ENCODE peak calls at places on chromosomes 3 and 15, in nine cellular contexts. G is HL-60, J is psoas muscle, Z is thoracic aorta, L is ovary, C is body of pancreas, O is GM12865, A is spleen, E is AG10803. D is an unnamed sample.

GRCh38 chr3:185089343-185089742 is 63.5 kb downstream of the C3orf70 start:
- DNase-seq in G (no peak), J (no peak), Z (no peak), L (no peak), C (no peak), O (no peak), A (no peak), E (peak), D (no peak)

GRCh38 chr15:48456126-48456525 is 124.9 kb downstream of the DUT start:
- DNase-seq in G (no peak), J (no peak), Z (no peak), L (no peak), C (no peak), O (no peak), A (no peak), E (no peak), D (peak)

GRCh38 chr3:46882377-46883015 is 5.0 kb downstream of the PTH1R start:
- DNase-seq in G (no peak), J (no peak), Z (no peak), L (peak), C (no peak), O (peak), A (no peak), E (no peak), D (no peak)

GRCh38 chr3:149670742-149671492 is 13.1 kb upstream of the WWTR1 start:
- DNase-seq in G (no peak), J (no peak), Z (no peak), L (no peak), C (no peak), O (peak), A (no peak), E (peak), D (no peak)

GRCh38 chr3:176521531-176522175 is 675.6 kb downstream of the TBL1XR1 start:
- DNase-seq in G (no peak), J (no peak), Z (no peak), L (no peak), C (no peak), O (no peak), A (no peak), E (peak), D (peak)

GRCh38 chr3:129966876-129967275 is 7.6 kb upstream of the TRH start:
- DNase-seq in G (no peak), J (no peak), Z (no peak), L (no peak), C (no peak), O (no peak), A (no peak), E (no peak), D (no peak)

GRCh38 chr3:172346161-172346560 is 102.1 kb downstream of the GHSR start:
- DNase-seq in G (no peak), J (no peak), Z (no peak), L (no peak), C (no peak), O (no peak), A (no peak), E (no peak), D (no peak)

GRCh38 chr3:31476209-31476608 is 56.5 kb upstream of the STT3B start:
- DNase-seq in G (no peak), J (no peak), Z (no peak), L (no peak), C (no peak), O (no peak), A (no peak), E (no peak), D (no peak)

GRCh38 chr15:38522922-38523321 is 41.7 kb downstream of the RASGRP1 start:
- DNase-seq in G (no peak), J (no peak), Z (no peak), L (no peak), C (no peak), O (no peak), A (no peak), E (no peak), D (no peak)

GRCh38 chr15:35756588-35756987 is 210.6 kb upstream of the DPH6 start:
- DNase-seq in G (no peak), J (no peak), Z (no peak), L (no peak), C (no peak), O (no peak), A (no peak), E (peak), D (no peak)

DNA sequence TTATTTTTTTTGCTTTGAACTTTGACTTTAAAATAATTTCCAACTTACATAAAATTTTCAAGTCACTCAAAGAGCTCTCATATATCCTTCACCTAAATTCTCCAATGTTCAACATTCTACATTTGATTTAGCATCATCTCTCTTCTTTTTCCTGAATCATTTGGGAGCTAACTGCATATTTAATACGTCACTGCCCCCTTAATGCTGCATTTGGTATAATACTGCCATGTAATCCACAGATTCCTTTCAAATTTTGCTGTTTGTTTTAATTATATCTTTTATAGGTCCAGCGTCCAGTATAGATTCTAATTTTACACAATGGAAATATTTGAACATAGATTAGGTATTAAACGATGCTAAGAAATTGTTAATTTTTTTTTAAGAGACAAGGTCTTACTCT is 2.3 kb upstream of the EIF2AK4 start:
- DNase-seq in G (no peak), J (no peak), Z (no peak), L (no peak), C (no peak), O (no peak), A (no peak), E (no peak), D (no peak)
- TF ChIP-seq CTCF in G (peak), J (no peak), Z (no peak), L (no peak), C (no peak), O (no peak), A (no peak), E (peak), D (no peak)

GRCh38 chr3:49248828-49249227 is 28.2 kb downstream of the C3orf62 start:
- DNase-seq in G (peak), J (no peak), Z (no peak), L (no peak), C (no peak), O (peak), A (no peak), E (peak), D (peak)
- H3K4me3 ChIP-seq in G (no peak), J (no peak), Z (no peak), L (no peak), C (no peak), O (no peak), A (no peak), E (no peak), D (no peak)

GRCh38 chr3:197680955-197681521 is 55.7 kb downstream of the RUBCN start:
- DNase-seq in G (no peak), J (no peak), Z (no peak), L (no peak), C (peak), O (no peak), A (no peak), E (no peak), D (no peak)
- TF ChIP-seq CTCF in G (no peak), J (no peak), Z (no peak), L (no peak), C (no peak), O (no peak), A (no peak), E (no peak), D (no peak)

DNA sequence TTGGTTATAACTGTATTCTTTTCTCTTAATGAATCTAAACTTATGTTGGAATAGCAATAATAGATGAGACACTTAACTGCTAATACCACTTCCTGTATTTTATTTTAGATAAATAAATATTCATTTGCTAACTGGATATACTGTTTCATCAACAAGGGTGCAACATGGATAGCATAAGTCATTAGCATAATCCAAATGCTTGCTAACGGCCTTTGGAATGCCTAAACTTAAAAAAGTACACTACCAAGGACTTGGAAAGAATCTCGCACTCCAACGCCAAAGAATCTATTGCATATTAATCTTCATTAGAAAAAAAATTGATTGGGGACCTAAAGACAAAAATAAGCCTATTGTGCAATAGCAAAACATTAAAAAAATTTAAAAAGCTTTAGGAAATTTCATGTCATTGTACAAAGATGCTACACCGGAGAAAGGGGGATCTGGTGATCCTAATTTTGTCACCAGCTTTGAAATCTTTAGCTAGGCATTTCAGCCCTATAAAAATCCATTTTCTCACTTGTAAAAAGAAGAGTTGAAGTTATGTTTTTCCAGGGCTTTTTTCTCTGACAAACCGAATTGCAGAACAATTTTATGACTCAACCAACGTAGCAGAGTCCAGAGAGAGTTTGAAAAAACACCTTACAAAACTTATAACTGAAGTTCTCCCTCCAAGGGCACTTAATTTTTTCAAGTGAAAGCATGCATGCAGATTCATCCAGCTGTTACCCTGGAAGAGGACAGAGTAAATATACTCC is 4.1 kb downstream of the VGLL3 start:
- DNase-seq in G (no peak), J (no peak), Z (no peak), L (no peak), C (no peak), O (no peak), A (no peak), E (peak), D (peak)
- H3K4me3 ChIP-seq in G (no peak), J (peak), Z (peak), L (peak), C (no peak), O (no peak), A (no peak), E (peak), D (peak)